ENCODE peak calls at places on chromosome 18, in eight cellular contexts. One of them, this sample, is unnamed.
A peak's percentile ranks its signal among the peaks of the same experiment; 100 is the strongest.

GRCh38 chr18:26649193-26649543 is 100.8 kb upstream of the KCTD1 start:
- DNase-seq in keratinocyte: no peak
- DNase-seq in ovary: no peak
- DNase-seq in CD8-positive, alpha-beta memory T cell: no peak
- DNase-seq in A549: no peak
- DNase-seq in AG04450: no peak
- DNase-seq in tibial nerve: no peak
- DNase-seq in breast epithelium: no peak
- DNase-seq in this sample: no peak

GRCh38 chr18:10122116-10122515 is 208.3 kb downstream of the VAPA start:
- DNase-seq in A549: no peak
- DNase-seq in tibial nerve: no peak
- DNase-seq in keratinocyte: no peak
- DNase-seq in CD8-positive, alpha-beta memory T cell: no peak
- DNase-seq in breast epithelium: no peak
- DNase-seq in ovary: no peak
- DNase-seq in AG04450: no peak
- DNase-seq in this sample: peak; percentile 64

GRCh38 chr18:48050176-48050575 is 119.7 kb upstream of the SMAD2 start:
- DNase-seq in keratinocyte: no peak
- DNase-seq in CD8-positive, alpha-beta memory T cell: no peak
- DNase-seq in tibial nerve: no peak
- DNase-seq in ovary: no peak
- DNase-seq in A549: no peak
- DNase-seq in AG04450: no peak
- DNase-seq in breast epithelium: no peak
- DNase-seq in this sample: no peak

GRCh38 chr18:22816266-22817176 is 116.6 kb upstream of the RBBP8 start:
- DNase-seq in CD8-positive, alpha-beta memory T cell: no peak
- DNase-seq in ovary: no peak
- DNase-seq in breast epithelium: no peak
- DNase-seq in keratinocyte: no peak
- DNase-seq in A549: no peak
- DNase-seq in tibial nerve: no peak
- DNase-seq in AG04450: no peak
- DNase-seq in this sample: no peak

GRCh38 chr18:10070581-10071000 is 156.8 kb downstream of the VAPA start:
- DNase-seq in keratinocyte: no peak
- DNase-seq in CD8-positive, alpha-beta memory T cell: no peak
- DNase-seq in ovary: no peak
- DNase-seq in AG04450: no peak
- DNase-seq in tibial nerve: no peak
- DNase-seq in A549: no peak
- DNase-seq in breast epithelium: no peak
- DNase-seq in this sample: peak; percentile 23

GRCh38 chr18:23067236-23067635 is 68.0 kb upstream of the CABLES1 start:
- DNase-seq in AG04450: no peak
- DNase-seq in CD8-positive, alpha-beta memory T cell: no peak
- DNase-seq in tibial nerve: no peak
- DNase-seq in keratinocyte: no peak
- DNase-seq in ovary: no peak
- DNase-seq in A549: no peak
- DNase-seq in breast epithelium: no peak
- DNase-seq in this sample: peak; percentile 18

GRCh38 chr18:23809411-23809810 is 120.2 kb downstream of the LAMA3 start:
- DNase-seq in tibial nerve: no peak
- DNase-seq in breast epithelium: no peak
- DNase-seq in ovary: no peak
- DNase-seq in CD8-positive, alpha-beta memory T cell: no peak
- DNase-seq in keratinocyte: no peak
- DNase-seq in AG04450: no peak
- DNase-seq in A549: no peak
- DNase-seq in this sample: no peak

GRCh38 chr18:11713756-11714155 is 24.7 kb downstream of the GNAL start:
- DNase-seq in tibial nerve: no peak
- DNase-seq in CD8-positive, alpha-beta memory T cell: no peak
- DNase-seq in breast epithelium: no peak
- DNase-seq in ovary: no peak
- DNase-seq in keratinocyte: no peak
- DNase-seq in A549: no peak
- DNase-seq in AG04450: no peak
- DNase-seq in this sample: no peak

GRCh38 chr18:49563130-49563540 is 1.3 kb downstream of the LIPG start:
- DNase-seq in breast epithelium: no peak
- DNase-seq in ovary: no peak
- DNase-seq in A549: no peak
- DNase-seq in CD8-positive, alpha-beta memory T cell: no peak
- DNase-seq in tibial nerve: no peak
- DNase-seq in keratinocyte: no peak
- DNase-seq in AG04450: no peak
- DNase-seq in this sample: peak; percentile 42

GRCh38 chr18:36504928-36505327 is 207.4 kb downstream of the FHOD3 start:
- DNase-seq in A549: no peak
- DNase-seq in CD8-positive, alpha-beta memory T cell: no peak
- DNase-seq in tibial nerve: no peak
- DNase-seq in AG04450: no peak
- DNase-seq in ovary: no peak
- DNase-seq in keratinocyte: no peak
- DNase-seq in breast epithelium: no peak
- DNase-seq in this sample: no peak

GRCh38 chr18:61398961-61399632 is 65.9 kb downstream of the CDH20 start:
- DNase-seq in keratinocyte: no peak
- DNase-seq in AG04450: peak; percentile 16
- DNase-seq in A549: no peak
- DNase-seq in ovary: no peak
- DNase-seq in tibial nerve: no peak
- DNase-seq in CD8-positive, alpha-beta memory T cell: no peak
- DNase-seq in breast epithelium: no peak
- DNase-seq in this sample: peak; percentile 92

GRCh38 chr18:53991202-53991601 is 233.3 kb downstream of the MBD2 start:
- DNase-seq in tibial nerve: no peak
- DNase-seq in breast epithelium: no peak
- DNase-seq in CD8-positive, alpha-beta memory T cell: no peak
- DNase-seq in AG04450: no peak
- DNase-seq in ovary: no peak
- DNase-seq in A549: peak; percentile 0
- DNase-seq in keratinocyte: no peak
- DNase-seq in this sample: peak; percentile 39

GRCh38 chr18:48022531-48023330 is 92.3 kb upstream of the SMAD2 start:
- DNase-seq in ovary: no peak
- DNase-seq in A549: peak; percentile 68
- DNase-seq in AG04450: no peak
- DNase-seq in breast epithelium: no peak
- DNase-seq in CD8-positive, alpha-beta memory T cell: no peak
- DNase-seq in tibial nerve: no peak
- DNase-seq in keratinocyte: no peak
- DNase-seq in this sample: peak; percentile 76

GRCh38 chr18:54284535-54284934 is 15.2 kb downstream of the POLI start:
- DNase-seq in CD8-positive, alpha-beta memory T cell: no peak
- DNase-seq in keratinocyte: no peak
- DNase-seq in A549: no peak
- DNase-seq in breast epithelium: no peak
- DNase-seq in AG04450: no peak
- DNase-seq in tibial nerve: no peak
- DNase-seq in ovary: no peak
- DNase-seq in this sample: no peak

GRCh38 chr18:24656571-24656971 is 196.1 kb downstream of the HRH4 start:
- DNase-seq in A549: no peak
- DNase-seq in AG04450: peak; percentile 45
- DNase-seq in CD8-positive, alpha-beta memory T cell: no peak
- DNase-seq in tibial nerve: no peak
- DNase-seq in keratinocyte: no peak
- DNase-seq in breast epithelium: no peak
- DNase-seq in ovary: no peak
- DNase-seq in this sample: peak; percentile 72

GRCh38 chr18:11860594-11861450 is 9.6 kb downstream of the CHMP1B start:
- DNase-seq in tibial nerve: no peak
- DNase-seq in keratinocyte: no peak
- DNase-seq in AG04450: no peak
- DNase-seq in A549: no peak
- DNase-seq in ovary: no peak
- DNase-seq in breast epithelium: no peak
- DNase-seq in CD8-positive, alpha-beta memory T cell: no peak
- DNase-seq in this sample: no peak

GRCh38 chr18:987325-988186 is 82.9 kb downstream of the ADCYAP1 start:
- DNase-seq in A549: no peak
- DNase-seq in breast epithelium: no peak
- DNase-seq in AG04450: no peak
- DNase-seq in tibial nerve: no peak
- DNase-seq in CD8-positive, alpha-beta memory T cell: no peak
- DNase-seq in keratinocyte: no peak
- DNase-seq in ovary: no peak
- DNase-seq in this sample: peak; percentile 60

GRCh38 chr18:61443311-61443710 is 110.1 kb downstream of the CDH20 start:
- DNase-seq in A549: no peak
- DNase-seq in tibial nerve: no peak
- DNase-seq in ovary: no peak
- DNase-seq in AG04450: no peak
- DNase-seq in CD8-positive, alpha-beta memory T cell: no peak
- DNase-seq in breast epithelium: no peak
- DNase-seq in keratinocyte: no peak
- DNase-seq in this sample: no peak

GRCh38 chr18:46622999-46623398 is 34.0 kb downstream of the LOXHD1 start:
- DNase-seq in CD8-positive, alpha-beta memory T cell: no peak
- DNase-seq in AG04450: no peak
- DNase-seq in A549: no peak
- DNase-seq in ovary: no peak
- DNase-seq in tibial nerve: no peak
- DNase-seq in breast epithelium: no peak
- DNase-seq in keratinocyte: no peak
- DNase-seq in this sample: peak; percentile 30

DNA sequence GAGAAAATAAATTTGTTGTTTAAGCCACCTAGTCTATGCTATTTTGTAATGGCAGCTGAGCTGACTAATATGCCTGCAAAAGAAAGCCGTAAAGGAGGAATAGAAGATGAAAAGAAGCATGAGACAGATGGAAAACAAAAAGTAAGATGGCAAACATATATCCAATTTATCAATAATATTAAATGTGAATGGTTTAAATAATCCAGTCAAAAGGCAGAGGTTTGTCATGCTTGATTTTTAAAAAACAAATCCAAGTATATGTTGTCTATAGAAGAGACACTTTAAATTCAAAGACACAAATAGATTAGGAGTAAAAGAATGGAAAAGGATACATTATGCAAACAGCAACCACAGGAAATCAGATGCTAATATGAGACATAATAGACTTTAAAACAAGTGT is 35.4 kb upstream of the EMILIN2 start:
- DNase-seq in ovary: no peak
- DNase-seq in keratinocyte: no peak
- DNase-seq in AG04450: no peak
- DNase-seq in breast epithelium: no peak
- DNase-seq in tibial nerve: no peak
- DNase-seq in CD8-positive, alpha-beta memory T cell: no peak
- DNase-seq in A549: no peak
- DNase-seq in this sample: no peak
- H3K9me3 ChIP-seq in ovary: no peaks in the 10 kb centered on the region
- H3K9me3 ChIP-seq in keratinocyte: no peaks in the 10 kb centered on the region
- H3K9me3 ChIP-seq in AG04450: peaks cover 5% of the 10 kb centered on the region
- H3K9me3 ChIP-seq in breast epithelium: peaks cover 29% of the 10 kb centered on the region
- H3K9me3 ChIP-seq in tibial nerve: peaks cover 41% of the 10 kb centered on the region
- H3K9me3 ChIP-seq in CD8-positive, alpha-beta memory T cell: no peaks in the 10 kb centered on the region
- H3K9me3 ChIP-seq in A549: peaks cover 9% of the 10 kb centered on the region
- H3K9me3 ChIP-seq in this sample: no peaks in the 10 kb centered on the region

GRCh38 chr18:72160504-72161445 is 383.4 kb downstream of the CBLN2 start:
- DNase-seq in breast epithelium: no peak
- DNase-seq in ovary: no peak
- DNase-seq in keratinocyte: no peak
- DNase-seq in AG04450: no peak
- DNase-seq in tibial nerve: no peak
- DNase-seq in A549: no peak
- DNase-seq in CD8-positive, alpha-beta memory T cell: no peak
- DNase-seq in this sample: no peak
- H3K4me3 ChIP-seq in breast epithelium: no peak overlapping the region
- H3K4me3 ChIP-seq in ovary: no peak overlapping the region
- H3K4me3 ChIP-seq in keratinocyte: no peak overlapping the region
- H3K4me3 ChIP-seq in AG04450: no peak overlapping the region
- H3K4me3 ChIP-seq in tibial nerve: no peak overlapping the region
- H3K4me3 ChIP-seq in A549: no peak overlapping the region
- H3K4me3 ChIP-seq in CD8-positive, alpha-beta memory T cell: no peak overlapping the region
- H3K4me3 ChIP-seq in this sample: no peak overlapping the region

DNA sequence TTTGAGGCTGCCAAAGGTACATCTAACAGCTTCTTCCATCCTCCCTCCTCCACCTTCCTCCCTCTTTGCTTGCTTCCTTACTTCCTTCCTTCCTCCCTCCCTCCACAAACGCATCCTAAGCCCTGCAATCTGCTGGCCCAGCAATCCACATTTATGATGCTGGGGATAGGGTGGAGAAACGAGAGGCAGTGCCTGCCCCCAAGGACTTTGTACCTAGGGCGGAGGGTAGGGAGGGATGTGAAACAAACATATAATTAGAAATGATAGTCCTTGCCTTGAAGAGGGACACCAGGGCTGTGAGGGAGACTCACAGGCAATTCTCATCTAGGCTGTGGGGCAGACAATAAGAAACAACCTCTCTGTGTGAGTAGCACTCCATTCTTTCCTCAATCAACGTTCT is 188.3 kb downstream of the ANKRD30B start:
- DNase-seq in AG04450: no peak
- DNase-seq in tibial nerve: no peak
- DNase-seq in breast epithelium: no peak
- DNase-seq in keratinocyte: no peak
- DNase-seq in CD8-positive, alpha-beta memory T cell: no peak
- DNase-seq in A549: no peak
- DNase-seq in ovary: no peak
- DNase-seq in this sample: no peak
- H3K9me3 ChIP-seq in AG04450: peaks cover 67% of the 10 kb centered on the region
- H3K9me3 ChIP-seq in tibial nerve: no peaks in the 10 kb centered on the region
- H3K9me3 ChIP-seq in breast epithelium: no peaks in the 10 kb centered on the region
- H3K9me3 ChIP-seq in keratinocyte: peaks cover 8% of the 10 kb centered on the region
- H3K9me3 ChIP-seq in CD8-positive, alpha-beta memory T cell: no peaks in the 10 kb centered on the region
- H3K9me3 ChIP-seq in A549: no peaks in the 10 kb centered on the region
- H3K9me3 ChIP-seq in ovary: no peaks in the 10 kb centered on the region
- H3K9me3 ChIP-seq in this sample: no peaks in the 10 kb centered on the region

GRCh38 chr18:79518028-79518682 is 122.4 kb downstream of the NFATC1 start:
- DNase-seq in A549: no peak
- DNase-seq in ovary: no peak
- DNase-seq in keratinocyte: no peak
- DNase-seq in tibial nerve: no peak
- DNase-seq in CD8-positive, alpha-beta memory T cell: no peak
- DNase-seq in breast epithelium: peak; percentile 35
- DNase-seq in AG04450: no peak
- DNase-seq in this sample: no peak

GRCh38 chr18:79518683-79519128 is 123.0 kb downstream of the NFATC1 start:
- DNase-seq in ovary: peak; percentile 6
- DNase-seq in AG04450: no peak
- DNase-seq in A549: no peak
- DNase-seq in keratinocyte: no peak
- DNase-seq in CD8-positive, alpha-beta memory T cell: no peak
- DNase-seq in breast epithelium: peak; percentile 44
- DNase-seq in tibial nerve: no peak
- DNase-seq in this sample: no peak

GRCh38 chr18:79521806-79522205 is 126.1 kb downstream of the NFATC1 start:
- DNase-seq in ovary: no peak
- DNase-seq in breast epithelium: peak; percentile 28
- DNase-seq in tibial nerve: no peak
- DNase-seq in AG04450: no peak
- DNase-seq in CD8-positive, alpha-beta memory T cell: no peak
- DNase-seq in keratinocyte: no peak
- DNase-seq in A549: no peak
- DNase-seq in this sample: no peak

GRCh38 chr18:79520473-79521390 is 125.0 kb downstream of the NFATC1 start:
- DNase-seq in keratinocyte: no peak
- DNase-seq in ovary: no peak
- DNase-seq in tibial nerve: no peak
- DNase-seq in CD8-positive, alpha-beta memory T cell: no peak
- DNase-seq in breast epithelium: peak; percentile 24
- DNase-seq in A549: no peak
- DNase-seq in AG04450: no peak
- DNase-seq in this sample: no peak

GRCh38 chr18:79519751-79520472 is 124.2 kb downstream of the NFATC1 start:
- DNase-seq in keratinocyte: no peak
- DNase-seq in A549: no peak
- DNase-seq in AG04450: no peak
- DNase-seq in breast epithelium: peak; percentile 45
- DNase-seq in CD8-positive, alpha-beta memory T cell: no peak
- DNase-seq in tibial nerve: no peak
- DNase-seq in ovary: peak; percentile 13
- DNase-seq in this sample: no peak
- H3K4me3 ChIP-seq in keratinocyte: no peak overlapping the region
- H3K4me3 ChIP-seq in A549: no peak overlapping the region
- H3K4me3 ChIP-seq in AG04450: peak overlapping the region; percentile 13
- H3K4me3 ChIP-seq in breast epithelium: no peak overlapping the region
- H3K4me3 ChIP-seq in CD8-positive, alpha-beta memory T cell: no peak overlapping the region
- H3K4me3 ChIP-seq in tibial nerve: no peak overlapping the region
- H3K4me3 ChIP-seq in ovary: no peak overlapping the region
- H3K4me3 ChIP-seq in this sample: no peak overlapping the region

This sample was measured in GM23248.